ENCODE peak calls at places on chromosomes 1 and 21, in five cellular contexts. P is mesenchymal stem cell, J is neuronal stem cell, C is H9, O is H1. M is an unnamed sample.
A peak's percentile ranks its signal among the peaks of the same experiment; 100 is the strongest.

GRCh38 chr1:106755682-106756406 is 300.6 kb upstream of the PRMT6 start:
- DNase-seq in O (no peak), J (no peak), C (no peak), P (no peak), M (peak; percentile 10)

GRCh38 chr1:210233495-210234253 is 1.1 kb downstream of the SERTAD4 start:
- DNase-seq in J (peak; percentile 53), O (peak; percentile 76), C (peak; percentile 61), P (peak; percentile 73), M (peak; percentile 52)

GRCh38 chr1:66533804-66534745 is at the start of gene SGIP1:
- DNase-seq in O (peak; percentile 62), C (peak; percentile 90), P (peak; percentile 89), J (peak; percentile 48), M (peak; percentile 88)

GRCh38 chr1:230071316-230071715 is 4.3 kb downstream of the GALNT2 start:
- DNase-seq in O (peak; percentile 27), C (no peak), J (no peak), P (no peak), M (no peak)

GRCh38 chr1:245074232-245074747 is 80.5 kb upstream of the KIF26B start:
- DNase-seq in O (no peak), C (no peak), J (peak; percentile 15), P (peak; percentile 52), M (peak; percentile 74)

GRCh38 chr1:248840946-248841345 is 2.9 kb downstream of the ZNF672 start:
- DNase-seq in C (no peak), J (no peak), O (no peak), P (no peak), M (no peak)

GRCh38 chr21:41634858-41635257 is 126.9 kb upstream of the TMPRSS2 start:
- DNase-seq in J (no peak), P (no peak), O (no peak), C (no peak), M (peak; percentile 89)

GRCh38 chr1:162003825-162004205 is 19.9 kb downstream of the OLFML2B start:
- DNase-seq in O (no peak), J (no peak), C (no peak), P (peak; percentile 77), M (peak; percentile 83)

GRCh38 chr1:29395724-29396437 is 159.6 kb downstream of the PTPRU start:
- DNase-seq in C (no peak), P (no peak), O (no peak), J (no peak), M (no peak)

GRCh38 chr1:3067301-3067670 is 1.7 kb upstream of the PRDM16 start:
- DNase-seq in P (no peak), J (no peak), O (peak; percentile 58), C (no peak), M (no peak)

GRCh38 chr1:245292571-245292970 is 137.8 kb downstream of the KIF26B start:
- DNase-seq in C (no peak), P (no peak), J (no peak), O (no peak), M (no peak)

GRCh38 chr1:207918571-207918970 is 7.6 kb upstream of the CD34 start:
- DNase-seq in J (no peak), O (no peak), C (no peak), P (no peak), M (no peak)

GRCh38 chr1:216686860-216687545 is 36.2 kb downstream of the ESRRG start:
- DNase-seq in P (peak; percentile 77), O (no peak), J (peak; percentile 23), C (peak; percentile 41), M (peak; percentile 37)

GRCh38 chr1:164369698-164370365 is 189.2 kb upstream of the PBX1 start:
- DNase-seq in O (no peak), C (no peak), P (no peak), J (no peak), M (no peak)

GRCh38 chr1:59596956-59597355 is 217.8 kb upstream of the HOOK1 start:
- DNase-seq in P (no peak), J (no peak), C (no peak), O (no peak), M (no peak)

GRCh38 chr1:245197121-245197520 is 42.3 kb downstream of the KIF26B start:
- DNase-seq in O (no peak), J (no peak), C (no peak), P (no peak), M (no peak)

GRCh38 chr21:37983336-37984095 is 67.3 kb upstream of the KCNJ6 start:
- DNase-seq in C (no peak), P (no peak), O (no peak), J (no peak), M (no peak)

GRCh38 chr1:177442580-177442979 is 271.8 kb downstream of the BRINP2 start:
- DNase-seq in C (no peak), P (no peak), J (no peak), O (no peak), M (no peak)

GRCh38 chr1:31239653-31240241 is at the start of gene NKAIN1:
- DNase-seq in P (peak; percentile 29), O (peak; percentile 75), J (peak; percentile 64), C (peak; percentile 69), M (peak; percentile 18)

GRCh38 chr1:209241481-209241880 is 342.0 kb upstream of the CAMK1G start:
- DNase-seq in P (no peak), J (no peak), O (no peak), C (no peak), M (peak; percentile 16)

GRCh38 chr1:57422271-57423134 is 1.4 kb downstream of the DAB1 start:
- DNase-seq in O (peak; percentile 70), C (peak; percentile 65), P (peak; percentile 32), J (peak; percentile 63), M (peak; percentile 34)

GRCh38 chr1:46303872-46304326 is 401 bp downstream of the UQCRH start:
- DNase-seq in O (no peak), J (peak; percentile 9), C (no peak), P (no peak), M (no peak)

GRCh38 chr1:20575544-20576056 is 13.3 kb upstream of the CDA start:
- DNase-seq in C (no peak), P (no peak), O (no peak), J (no peak), M (no peak)

GRCh38 chr1:156463874-156464273 is 36.7 kb downstream of the MEF2D start:
- DNase-seq in J (no peak), P (no peak), C (no peak), O (no peak), M (no peak)

GRCh38 chr1:24253569-24253968 is 65.6 kb upstream of the GRHL3 start:
- DNase-seq in C (peak; percentile 49), O (peak; percentile 51), J (no peak), P (no peak), M (no peak)

GRCh38 chr21:45542667-45543370 is 579 bp upstream of the SLC19A1 start:
- DNase-seq in O (peak; percentile 69), J (no peak), C (peak; percentile 43), P (no peak), M (no peak)

GRCh38 chr1:21750841-21751240 is 32.1 kb downstream of the USP48 start:
- DNase-seq in J (no peak), P (no peak), C (no peak), O (no peak), M (no peak)

GRCh38 chr1:21752186-21752585 is 30.8 kb downstream of the USP48 start:
- DNase-seq in P (peak; percentile 50), J (no peak), C (no peak), O (no peak), M (peak; percentile 44)

GRCh38 chr1:21749109-21749508 is 33.8 kb downstream of the USP48 start:
- DNase-seq in P (no peak), J (no peak), C (no peak), O (no peak), M (no peak)

GRCh38 chr1:21751281-21751680 is 31.7 kb downstream of the USP48 start:
- DNase-seq in O (no peak), P (no peak), J (no peak), C (no peak), M (no peak)

DNA sequence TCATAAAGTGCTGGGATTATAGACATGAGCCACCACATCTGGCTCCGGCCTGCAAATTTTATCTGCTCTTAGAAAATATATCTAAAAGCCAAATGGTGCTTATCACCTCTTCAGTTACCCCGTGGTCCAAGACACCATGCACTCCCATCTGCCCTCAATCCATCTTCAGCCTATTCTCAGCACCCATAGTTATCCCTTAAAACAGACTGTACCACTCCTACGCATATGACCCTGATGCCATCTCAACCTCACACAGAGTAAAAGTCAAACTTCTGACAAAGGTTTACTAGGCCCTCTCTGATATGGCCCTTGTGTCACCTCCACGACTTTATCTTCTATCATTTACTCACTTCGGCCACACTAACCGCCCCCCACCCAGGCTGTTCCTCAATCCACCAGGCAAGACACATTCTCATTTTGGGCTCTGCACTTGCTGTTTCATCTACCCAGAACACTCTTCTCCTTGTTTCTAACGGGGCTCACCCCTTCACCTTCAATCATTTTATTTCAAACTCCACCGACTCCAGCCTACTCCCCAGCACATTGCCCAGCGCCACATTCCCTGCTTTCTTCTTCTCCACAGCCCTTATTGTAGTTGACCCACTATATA is 33.0 kb downstream of the USP48 start:
- DNase-seq in O (no peak), C (no peak), J (no peak), P (no peak), M (no peak)
- H3K18ac ChIP-seq in O (no peak overlapping the region), C (no peak overlapping the region), J (no peak overlapping the region), P (no peak overlapping the region), M (no peak overlapping the region)

GRCh38 chr1:21929951-21930615 is 7.0 kb downstream of the HSPG2 start:
- DNase-seq in J (no peak), O (no peak), C (no peak), P (no peak), M (no peak)
- H4K91ac ChIP-seq in J (no peak overlapping the region), O (no peak overlapping the region), C (no peak overlapping the region), P (peak overlapping the region; percentile 78), M (peak overlapping the region; percentile 99)

DNA sequence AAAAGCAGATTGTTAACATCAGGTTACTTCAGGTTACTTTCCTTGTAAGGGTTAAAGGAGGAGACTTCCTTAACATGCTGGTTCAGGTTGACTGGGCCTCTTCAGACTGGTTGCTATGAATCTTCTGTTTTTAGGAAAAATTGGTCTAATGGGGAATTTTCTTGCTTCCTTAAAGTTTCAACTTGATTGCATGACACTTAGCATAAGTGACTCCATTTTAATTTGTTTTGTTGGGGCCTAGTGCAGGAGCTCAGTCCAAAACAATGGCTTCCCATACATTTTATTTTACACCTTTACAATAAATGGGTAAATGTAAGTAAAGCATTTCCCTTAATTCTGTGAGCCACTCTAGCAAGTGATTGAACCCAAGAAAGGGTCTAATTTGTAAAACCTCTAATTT is 53.8 kb downstream of the SLC16A1 start:
- DNase-seq in C (no peak), P (no peak), J (no peak), O (no peak), M (no peak)
- H2BK15ac ChIP-seq in C (no peak overlapping the region), P (no peak overlapping the region), J (no peak overlapping the region), O (no peak overlapping the region), M (no peak overlapping the region)

DNA sequence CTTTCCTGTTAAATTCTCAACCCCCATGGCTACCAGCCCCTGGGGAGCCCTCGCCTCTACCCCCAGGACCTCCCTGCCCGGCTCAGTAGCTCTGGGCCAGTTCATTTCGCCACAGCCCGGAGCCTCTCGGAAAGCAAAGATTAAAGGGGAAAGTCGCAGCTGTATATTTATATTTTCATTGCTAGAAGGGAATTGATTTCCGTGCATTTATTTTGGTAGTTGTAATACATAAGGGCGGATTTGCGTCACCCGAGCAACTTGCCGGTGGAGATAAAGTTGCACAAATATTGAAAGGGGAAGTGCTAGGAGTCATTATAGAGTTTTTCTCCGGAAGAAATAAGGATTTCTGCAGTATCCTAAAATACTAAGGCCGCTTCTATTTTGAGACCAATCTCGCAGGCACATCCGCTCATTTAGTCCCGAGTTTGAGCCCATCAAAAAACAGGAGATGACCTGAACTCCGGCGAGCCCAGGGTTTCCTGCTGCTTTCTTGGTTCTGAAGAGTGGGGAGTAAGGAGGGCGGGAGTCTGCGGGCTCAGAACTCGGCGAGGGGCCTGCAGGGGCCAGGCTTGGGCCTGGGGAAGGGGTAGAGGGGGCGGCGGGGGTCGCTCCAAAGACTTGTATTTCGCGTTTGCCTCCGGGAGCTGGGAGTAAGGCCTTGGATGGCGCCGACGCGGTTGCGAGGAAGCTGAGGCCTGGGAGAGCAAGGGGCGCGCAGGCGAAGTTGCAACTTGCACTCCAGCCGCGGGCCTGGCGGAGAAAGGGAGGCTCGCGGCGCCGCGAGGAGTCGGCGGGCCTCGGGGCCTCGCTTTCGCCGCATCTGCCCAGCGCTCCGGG is 2.5 kb upstream of the HLX start:
- DNase-seq in J (no peak), O (peak; percentile 73), P (peak; percentile 83), C (peak; percentile 71), M (no peak)
- H3K18ac ChIP-seq in J (peak overlapping the region; percentile 86), O (no peak overlapping the region), P (peak overlapping the region; percentile 77), C (no peak overlapping the region), M (no peak overlapping the region)

M was measured in IMR-90.